ENCODE peak calls at places on chromosomes 2 and 18, in five cellular contexts. Y, R, O, Q and U are unnamed samples.

GRCh38 chr2:85888020-85888744 is 608 bp downstream of the ST3GAL5 start:
- DNase-seq in Y (no peak), Q (no peak), R (no peak), O (peak; percentile 39), U (no peak)

GRCh38 chr2:108593547-108594098 is 59.4 kb downstream of the LIMS1 start:
- DNase-seq in Y (no peak), R (no peak), O (no peak), Q (no peak), U (no peak)

GRCh38 chr2:131566371-131566770 is 38.7 kb downstream of the CCDC74A start:
- DNase-seq in Y (no peak), Q (no peak), R (no peak), O (no peak), U (no peak)

GRCh38 chr2:119523959-119524694 is at the start of gene SCTR:
- DNase-seq in R (no peak), O (peak; percentile 43), Q (peak; percentile 73), Y (peak; percentile 17), U (no peak)

GRCh38 chr2:205358351-205358815 is 323.9 kb upstream of the NRP2 start:
- DNase-seq in Q (no peak), O (no peak), R (no peak), Y (no peak), U (no peak)

GRCh38 chr2:229445501-229446294 is 174.6 kb upstream of the PID1 start:
- DNase-seq in Y (no peak), Q (no peak), O (no peak), R (peak; percentile 78), U (no peak)

GRCh38 chr2:85259101-85259590 is 68.6 kb downstream of the TGOLN2 start:
- DNase-seq in R (no peak), Q (no peak), Y (peak; percentile 56), O (peak; percentile 45), U (no peak)

GRCh38 chr2:21231985-21232384 is 108.2 kb downstream of the TDRD15 start:
- DNase-seq in O (no peak), Y (no peak), Q (no peak), R (no peak), U (no peak)

GRCh38 chr2:223994562-223995162 is 37.4 kb downstream of the MRPL44 start:
- DNase-seq in Y (no peak), Q (no peak), R (no peak), O (no peak), U (no peak)

GRCh38 chr2:101064868-101065549 is 62.9 kb downstream of the RPL31 start:
- DNase-seq in R (no peak), O (peak; percentile 20), Q (no peak), Y (no peak), U (no peak)

GRCh38 chr18:336753-337152 is 68.9 kb upstream of the THOC1 start:
- DNase-seq in Y (no peak), O (no peak), R (no peak), Q (no peak), U (no peak)
- H3K27ac ChIP-seq in Y (no peak overlapping the region), O (no peak overlapping the region), R (no peak overlapping the region), Q (no peak overlapping the region), U (no peak overlapping the region)

GRCh38 chr2:235024191-235024611 is 72.4 kb downstream of the SH3BP4 start:
- DNase-seq in R (no peak), O (no peak), Q (peak; percentile 12), Y (no peak), U (no peak)
- H3K4me3 ChIP-seq in R (no peak overlapping the region), O (no peak overlapping the region), Q (no peak overlapping the region), Y (no peak overlapping the region), U (no peak overlapping the region)

GRCh38 chr2:37638973-37639372 is 32.5 kb downstream of the CDC42EP3 start:
- DNase-seq in O (no peak), Y (no peak), R (no peak), Q (no peak), U (no peak)
- H3K9me3 ChIP-seq in O (no peaks in the 10 kb centered on the region), Y (no peaks in the 10 kb centered on the region), R (no peaks in the 10 kb centered on the region), Q (no peaks in the 10 kb centered on the region), U (no peaks in the 10 kb centered on the region)

GRCh38 chr18:63785031-63785430 is 9.8 kb downstream of the SERPINB7 start:
- DNase-seq in Q (no peak), O (no peak), R (no peak), Y (no peak), U (no peak)

GRCh38 chr18:63789327-63789726 is 14.1 kb downstream of the SERPINB7 start:
- DNase-seq in Y (no peak), R (no peak), O (no peak), Q (no peak), U (no peak)

GRCh38 chr18:63783394-63783793 is 8.2 kb downstream of the SERPINB7 start:
- DNase-seq in Y (no peak), Q (no peak), R (no peak), O (no peak), U (no peak)

GRCh38 chr18:63788447-63789096 is 13.4 kb downstream of the SERPINB7 start:
- DNase-seq in Q (no peak), R (no peak), O (no peak), Y (no peak), U (no peak)

DNA sequence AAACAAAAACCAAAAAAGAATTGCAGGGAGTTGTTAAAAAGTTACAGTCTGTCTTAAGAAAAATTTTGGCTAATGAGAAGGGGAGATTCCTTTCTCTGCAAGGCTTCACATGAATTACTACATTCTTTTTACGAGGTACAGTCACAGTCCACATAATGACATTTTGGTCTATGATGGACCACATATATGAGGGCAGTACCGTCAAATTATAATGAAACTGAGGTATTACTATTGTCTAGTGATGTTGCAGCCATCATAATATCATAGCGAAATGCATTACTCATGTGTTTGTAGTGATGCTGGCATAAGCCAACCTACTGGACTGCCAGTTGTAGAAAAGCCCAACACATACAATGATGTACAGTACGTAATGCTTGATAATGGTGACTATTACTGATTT is 12.5 kb downstream of the SERPINB7 start:
- DNase-seq in R (no peak), O (no peak), Y (no peak), Q (no peak), U (no peak)
- H3K27ac ChIP-seq in R (no peak overlapping the region), O (no peak overlapping the region), Y (no peak overlapping the region), Q (no peak overlapping the region), U (no peak overlapping the region)

GRCh38 chr2:236661762-236662110 is 92.1 kb downstream of the ACKR3 start:
- DNase-seq in Y (no peak), R (no peak), Q (no peak), O (no peak), U (no peak)

GRCh38 chr2:236664131-236664530 is 94.5 kb downstream of the ACKR3 start:
- DNase-seq in O (no peak), Y (no peak), Q (no peak), R (no peak), U (no peak)

GRCh38 chr2:236662231-236663160 is 92.9 kb downstream of the ACKR3 start:
- DNase-seq in O (no peak), R (no peak), Y (no peak), Q (no peak), U (no peak)

GRCh38 chr2:236663671-236664101 is 94.1 kb downstream of the ACKR3 start:
- DNase-seq in R (no peak), Y (no peak), Q (no peak), O (no peak), U (no peak)

GRCh38 chr2:236663267-236663666 is 93.6 kb downstream of the ACKR3 start:
- DNase-seq in Y (no peak), O (peak; percentile 40), Q (no peak), R (peak; percentile 83), U (no peak)
- H3K4me3 ChIP-seq in Y (no peak overlapping the region), O (no peak overlapping the region), Q (no peak overlapping the region), R (no peak overlapping the region), U (no peak overlapping the region)

DNA sequence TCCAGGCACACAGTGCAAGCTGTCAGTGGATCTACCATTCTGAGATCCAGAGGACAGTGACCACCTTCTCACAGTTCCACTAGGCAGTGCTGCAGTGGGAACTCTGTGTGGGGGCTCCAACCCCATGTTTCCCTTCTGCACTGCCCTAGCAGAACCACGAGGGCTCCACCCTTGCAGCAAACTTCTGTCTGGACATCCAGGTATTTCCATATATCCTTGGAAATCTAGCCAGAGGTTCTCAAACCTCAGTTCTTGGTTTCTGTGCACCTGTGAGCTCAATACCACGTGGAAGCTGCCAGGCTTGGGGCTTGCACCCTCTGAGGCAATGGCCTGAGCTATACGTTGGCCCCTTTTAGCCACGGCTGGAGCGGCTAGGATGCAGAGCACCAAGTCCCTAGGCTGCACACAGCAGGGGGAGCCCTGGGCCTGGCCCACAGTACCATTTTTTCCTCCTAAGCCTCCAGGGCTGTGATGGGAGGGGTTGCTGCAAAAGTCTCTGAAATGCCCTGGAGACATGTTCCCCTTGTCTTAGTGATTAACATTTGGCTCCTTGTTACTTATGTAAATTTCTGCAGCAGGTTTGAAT is 77.5 kb downstream of the MAP4K3 start:
- DNase-seq in O (no peak), Q (no peak), R (no peak), Y (no peak), U (no peak)
- H3K9me3 ChIP-seq in O (peaks cover 24% of the 10 kb centered on the region), Q (peaks cover 13% of the 10 kb centered on the region), R (no peaks in the 10 kb centered on the region), Y (peaks cover 13% of the 10 kb centered on the region), U (no peaks in the 10 kb centered on the region)

GRCh38 chr2:190440113-190440512 is 32.0 kb downstream of the MFSD6 start:
- DNase-seq in Q (no peak), O (no peak), Y (no peak), R (no peak), U (no peak)

GRCh38 chr2:190441564-190441963 is 33.4 kb downstream of the MFSD6 start:
- DNase-seq in Y (no peak), Q (no peak), O (no peak), R (no peak), U (no peak)

GRCh38 chr2:190443778-190444481 is 35.8 kb downstream of the MFSD6 start:
- DNase-seq in Y (no peak), Q (no peak), R (no peak), O (peak; percentile 30), U (no peak)

GRCh38 chr2:190444954-190445353 is 36.8 kb downstream of the MFSD6 start:
- DNase-seq in R (no peak), Q (no peak), Y (no peak), O (no peak), U (no peak)

GRCh38 chr2:190443055-190443454 is 34.9 kb downstream of the MFSD6 start:
- DNase-seq in R (no peak), Q (no peak), O (no peak), Y (no peak), U (no peak)
- H3K27ac ChIP-seq in R (no peak overlapping the region), Q (no peak overlapping the region), O (no peak overlapping the region), Y (no peak overlapping the region), U (no peak overlapping the region)

DNA sequence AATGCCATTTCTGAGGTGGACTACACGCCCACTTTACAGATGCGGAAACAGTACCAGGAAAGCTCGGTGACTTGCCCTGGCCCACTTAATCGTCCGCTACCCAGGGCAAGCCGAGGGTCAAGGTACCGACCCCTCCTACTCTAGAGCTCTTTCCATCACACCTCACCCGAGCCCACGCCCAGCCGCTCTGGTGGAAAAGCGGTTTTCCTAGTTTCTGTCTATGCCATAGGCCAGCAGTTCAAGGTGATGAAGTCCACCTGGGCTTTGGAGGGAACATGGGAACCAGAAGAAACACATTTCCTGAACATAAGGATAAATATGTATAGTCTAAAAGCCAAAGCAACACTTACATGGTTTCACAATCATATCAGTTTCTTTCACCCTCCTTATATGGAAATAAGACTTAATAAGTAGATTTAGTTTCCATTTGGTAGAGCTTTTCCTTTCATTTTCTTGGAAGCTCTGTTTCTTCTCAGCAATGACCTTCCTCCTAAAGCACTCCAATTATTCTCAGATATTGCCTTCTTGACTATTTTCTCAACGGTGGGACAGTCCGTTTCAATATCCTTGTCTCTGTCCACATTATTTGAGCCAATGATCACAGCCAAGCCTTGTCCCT is 589 bp downstream of the VWA3B start:
- DNase-seq in R (no peak), O (no peak), Q (no peak), Y (no peak), U (no peak)
- H3K4me3 ChIP-seq in R (peak overlapping the region; percentile 48), O (peak overlapping the region; percentile 38), Q (peak overlapping the region; percentile 43), Y (no peak overlapping the region), U (peak overlapping the region; percentile 30)